ENCODE peak calls at places on chromosome 20, in four cellular contexts. X, T, Y and R are unnamed samples.

GRCh38 chr20:58086763-58087566 is 141.5 kb downstream of the ANKRD60 start:
- DNase-seq in Y (peak), X (peak), T (peak), R (peak)

GRCh38 chr20:54397292-54398155 is 77.9 kb upstream of the DOK5 start:
- DNase-seq in T (no peak), X (no peak), Y (no peak), R (no peak)

GRCh38 chr20:49878977-49879376 is 36.4 kb downstream of the SPATA2 start:
- DNase-seq in T (no peak), Y (no peak), X (no peak), R (no peak)

GRCh38 chr20:54170026-54170471 is 3.7 kb downstream of the CYP24A1 start:
- DNase-seq in Y (no peak), T (no peak), X (no peak), R (no peak)

GRCh38 chr20:5510446-5510845 is 193.7 kb upstream of the PROKR2 start:
- DNase-seq in Y (peak), X (no peak), T (peak), R (no peak)

GRCh38 chr20:58224097-58224496 is 4.4 kb downstream of the ANKRD60 start:
- DNase-seq in Y (no peak), T (no peak), X (no peak), R (no peak)

GRCh38 chr20:4601630-4602296 is 119.9 kb upstream of the PRND start:
- DNase-seq in X (no peak), T (no peak), Y (no peak), R (no peak)

GRCh38 chr20:561437-562231 is 18.0 kb upstream of the CSNK2A1 start:
- DNase-seq in X (peak), T (peak), Y (peak), R (peak)

GRCh38 chr20:11502051-11502450 is 415.6 kb upstream of the BTBD3 start:
- DNase-seq in Y (no peak), X (no peak), T (no peak), R (peak)

GRCh38 chr20:62117362-62117646 is 5.0 kb upstream of the LSM14B start:
- DNase-seq in T (no peak), Y (no peak), X (no peak), R (no peak)

GRCh38 chr20:51354769-51355319 is 187.7 kb downstream of the NFATC2 start:
- DNase-seq in Y (no peak), X (no peak), T (no peak), R (peak)

GRCh38 chr20:58583141-58583540 is 67.9 kb upstream of the APCDD1L start:
- DNase-seq in X (no peak), T (no peak), Y (no peak), R (peak)

GRCh38 chr20:19074828-19075516 is 137.5 kb upstream of the SLC24A3 start:
- DNase-seq in T (no peak), Y (no peak), X (no peak), R (no peak)

GRCh38 chr20:63376283-63377250 is 15.4 kb upstream of the CHRNA4 start:
- DNase-seq in T (no peak), Y (no peak), X (no peak), R (no peak)

GRCh38 chr20:38875170-38875993 is 50.8 kb upstream of the FAM83D start:
- DNase-seq in T (no peak), X (no peak), Y (no peak), R (no peak)

GRCh38 chr20:44014807-44015732 is 100.4 kb downstream of the TOX2 start:
- DNase-seq in X (no peak), Y (no peak), T (peak), R (no peak)

GRCh38 chr20:16472045-16472872 is 101.0 kb downstream of the KIF16B start:
- DNase-seq in T (no peak), Y (no peak), X (peak), R (peak)

GRCh38 chr20:4998160-4998651 is 3.1 kb downstream of the SLC23A2 start:
- DNase-seq in T (no peak), Y (no peak), X (peak), R (no peak)

GRCh38 chr20:37314617-37315292 is 25.3 kb downstream of the MANBAL start:
- DNase-seq in T (no peak), Y (no peak), X (no peak), R (peak)
- H4K91ac ChIP-seq in T (no peak), Y (no peak), X (peak), R (peak)

GRCh38 chr20:23244207-23244915 is 106.2 kb upstream of the NXT1 start:
- DNase-seq in T (no peak), Y (no peak), X (no peak), R (no peak)

GRCh38 chr20:23243791-23244190 is 106.8 kb upstream of the NXT1 start:
- DNase-seq in X (no peak), T (no peak), Y (no peak), R (no peak)

GRCh38 chr20:23245553-23246128 is 105.0 kb upstream of the NXT1 start:
- DNase-seq in X (no peak), T (peak), Y (no peak), R (peak)

GRCh38 chr20:23246682-23247664 is 103.6 kb upstream of the NXT1 start:
- DNase-seq in T (no peak), Y (no peak), X (no peak), R (no peak)

DNA sequence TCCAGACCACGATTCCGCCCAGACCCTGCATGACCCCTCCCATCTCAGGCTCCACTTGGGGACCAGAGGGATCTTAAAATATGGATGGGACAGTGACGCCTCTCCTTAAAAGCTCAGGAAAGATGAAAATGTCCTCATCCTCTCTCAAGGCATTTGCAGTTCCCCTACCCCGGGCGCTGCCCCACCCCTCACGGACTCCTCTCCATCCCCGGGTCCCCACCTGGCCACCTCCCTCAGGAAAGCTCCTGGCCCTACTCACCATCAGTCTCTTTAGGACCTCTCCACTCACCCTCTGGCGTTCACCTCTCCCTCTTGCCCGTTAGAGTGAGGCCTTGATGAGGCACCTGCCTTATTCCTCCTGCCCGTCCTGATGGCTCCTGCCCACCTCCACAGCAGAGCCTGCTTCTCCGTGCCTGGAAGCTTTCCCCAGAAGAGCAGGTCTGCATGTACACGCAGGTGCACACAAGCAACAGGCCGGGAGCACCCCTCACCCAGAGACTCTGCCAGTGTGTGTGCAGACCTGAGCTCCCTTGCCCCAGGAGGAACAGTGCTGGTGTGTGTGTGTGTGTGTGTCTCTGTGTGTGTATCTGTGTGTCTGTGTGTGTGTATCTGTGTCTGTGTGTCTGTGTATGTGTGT is 105.6 kb upstream of the NXT1 start:
- DNase-seq in T (no peak), X (no peak), Y (no peak), R (no peak)
- H4K91ac ChIP-seq in T (no peak), X (no peak), Y (no peak), R (no peak)

DNA sequence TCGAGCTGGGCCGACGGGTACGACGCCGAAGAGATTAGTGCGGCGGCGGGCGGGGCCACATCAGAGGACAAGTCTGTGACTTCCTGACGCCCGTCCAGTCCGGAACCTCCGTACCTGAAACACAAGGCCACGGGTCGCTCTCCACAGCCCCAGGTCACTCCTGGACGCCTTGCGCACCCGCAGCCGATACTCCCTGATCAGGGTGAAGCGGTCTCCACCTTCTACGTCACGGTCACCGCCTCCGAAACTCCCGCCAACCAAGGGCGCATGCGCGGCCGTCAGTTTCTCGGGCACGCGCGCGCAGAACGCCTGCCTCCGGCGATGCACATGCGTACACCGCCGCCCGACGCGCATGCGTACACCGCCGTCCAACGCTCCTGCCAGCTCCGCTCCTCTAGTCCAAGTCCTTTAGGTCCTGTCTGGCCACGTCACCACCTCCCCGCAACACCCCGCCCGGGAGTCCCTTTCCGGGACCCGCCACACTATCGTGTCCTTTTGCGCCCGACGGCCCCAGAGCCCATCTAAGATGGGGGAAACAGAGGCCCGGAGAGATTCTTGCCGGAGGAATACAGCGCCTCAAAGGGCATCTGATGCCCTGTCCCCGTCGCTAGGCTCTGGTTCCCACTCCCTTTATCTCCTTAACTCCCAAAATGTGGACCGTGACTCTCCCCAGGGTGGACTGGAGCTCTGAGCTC is at the start of gene DSN1:
- DNase-seq in X (peak), Y (peak), T (peak), R (peak)
- H4K91ac ChIP-seq in X (peak), Y (no peak), T (no peak), R (peak)

GRCh38 chr20:41507851-41508250 is 110.3 kb downstream of the CHD6 start:
- DNase-seq in X (no peak), T (no peak), Y (no peak), R (no peak)

GRCh38 chr20:41509316-41509715 is 108.9 kb downstream of the CHD6 start:
- DNase-seq in X (no peak), Y (no peak), T (no peak), R (no peak)

GRCh38 chr20:41505198-41505597 is 113.0 kb downstream of the CHD6 start:
- DNase-seq in X (no peak), T (no peak), Y (no peak), R (no peak)

GRCh38 chr20:41508335-41508734 is 109.8 kb downstream of the CHD6 start:
- DNase-seq in Y (no peak), X (no peak), T (no peak), R (no peak)

DNA sequence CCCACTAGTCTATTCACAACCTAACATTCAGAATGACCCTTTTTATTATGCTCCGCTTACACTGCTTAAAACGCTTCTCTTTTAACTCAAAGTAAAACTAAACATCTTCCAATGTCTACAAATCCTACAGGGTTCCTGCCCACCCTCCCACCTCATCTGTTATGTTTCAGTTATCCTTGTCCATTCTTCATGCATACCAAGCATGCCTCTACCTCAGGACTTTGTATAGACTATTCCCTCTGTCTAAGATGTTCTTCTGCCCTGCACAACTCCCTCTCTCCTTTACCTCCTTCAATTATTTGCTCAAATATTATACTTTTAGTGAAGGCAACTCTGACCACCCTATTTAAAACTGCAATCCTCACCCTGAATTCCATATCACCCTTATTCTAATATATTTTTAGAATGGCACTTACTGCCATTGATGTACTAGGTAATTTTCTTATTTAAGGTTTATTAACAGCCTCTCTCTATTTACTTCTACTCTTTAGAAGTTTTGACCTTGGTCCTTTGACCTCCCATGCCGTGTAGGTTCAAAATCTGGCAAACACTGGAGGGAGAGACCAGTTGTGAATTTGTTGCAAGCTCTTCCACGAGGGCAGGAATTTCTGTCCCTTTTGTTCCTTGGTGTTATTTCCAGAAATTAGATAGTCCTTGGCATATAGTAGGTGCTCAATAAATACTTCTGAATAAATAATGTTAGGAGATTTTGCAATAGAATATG is 111.8 kb downstream of the CHD6 start:
- DNase-seq in T (no peak), X (no peak), Y (no peak), R (no peak)
- H4K91ac ChIP-seq in T (no peak), X (no peak), Y (no peak), R (no peak)

GRCh38 chr20:32519367-32519730 is 65.8 kb downstream of the NOL4L start:
- DNase-seq in T (no peak), Y (no peak), X (no peak), R (no peak)

GRCh38 chr20:32516985-32517873 is 67.9 kb downstream of the NOL4L start:
- DNase-seq in T (no peak), X (no peak), Y (no peak), R (peak)

GRCh38 chr20:32518593-32519366 is 66.4 kb downstream of the NOL4L start:
- DNase-seq in T (no peak), X (no peak), Y (no peak), R (no peak)

GRCh38 chr20:32516583-32516982 is 68.5 kb downstream of the NOL4L start:
- DNase-seq in X (no peak), T (no peak), Y (no peak), R (no peak)

DNA sequence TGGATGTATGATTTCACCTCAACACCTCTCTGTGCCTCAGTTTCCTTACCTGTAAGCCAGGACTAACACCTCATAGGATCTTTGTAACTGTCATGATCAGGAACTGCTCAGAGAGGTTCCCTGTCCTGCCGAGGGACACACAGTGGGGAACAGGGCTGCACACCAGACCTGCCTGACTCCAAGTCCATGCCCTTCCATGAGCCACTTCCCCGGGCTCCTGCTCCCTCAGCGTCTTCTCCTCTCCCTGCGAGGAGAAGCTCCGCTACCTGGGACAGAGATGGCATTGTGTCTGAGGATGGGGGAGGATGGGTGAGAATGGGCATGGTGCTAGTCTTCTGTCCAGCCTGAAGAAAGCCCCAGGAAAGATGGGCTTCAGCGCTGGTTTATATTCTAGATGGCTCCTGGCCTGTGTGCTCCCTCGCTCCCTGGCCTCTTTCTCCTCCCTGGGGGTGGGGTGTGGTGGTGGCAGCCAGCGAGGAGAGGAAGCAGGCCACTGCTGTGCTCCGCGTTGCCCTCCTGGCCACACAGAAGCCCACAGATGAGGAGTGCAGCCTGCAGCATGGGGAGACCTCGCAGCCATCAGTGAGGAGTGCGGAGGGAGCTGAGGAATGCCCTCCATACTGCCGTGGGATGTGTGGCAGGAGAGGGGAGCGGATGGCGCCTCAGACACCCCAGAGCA is 67.1 kb downstream of the NOL4L start:
- DNase-seq in T (no peak), Y (no peak), X (no peak), R (no peak)
- H4K91ac ChIP-seq in T (no peak), Y (peak), X (peak), R (no peak)

GRCh38 chr20:10297223-10297622 is 78.6 kb downstream of the SNAP25 start:
- DNase-seq in X (no peak), Y (no peak), T (no peak), R (no peak)

GRCh38 chr20:10297684-10298240 is 79.1 kb downstream of the SNAP25 start:
- DNase-seq in T (no peak), Y (no peak), X (no peak), R (peak)

GRCh38 chr20:10304474-10305046 is 85.9 kb downstream of the SNAP25 start:
- DNase-seq in T (no peak), Y (no peak), X (no peak), R (no peak)

GRCh38 chr20:10303852-10304251 is 85.2 kb downstream of the SNAP25 start:
- DNase-seq in T (no peak), Y (no peak), X (no peak), R (no peak)

DNA sequence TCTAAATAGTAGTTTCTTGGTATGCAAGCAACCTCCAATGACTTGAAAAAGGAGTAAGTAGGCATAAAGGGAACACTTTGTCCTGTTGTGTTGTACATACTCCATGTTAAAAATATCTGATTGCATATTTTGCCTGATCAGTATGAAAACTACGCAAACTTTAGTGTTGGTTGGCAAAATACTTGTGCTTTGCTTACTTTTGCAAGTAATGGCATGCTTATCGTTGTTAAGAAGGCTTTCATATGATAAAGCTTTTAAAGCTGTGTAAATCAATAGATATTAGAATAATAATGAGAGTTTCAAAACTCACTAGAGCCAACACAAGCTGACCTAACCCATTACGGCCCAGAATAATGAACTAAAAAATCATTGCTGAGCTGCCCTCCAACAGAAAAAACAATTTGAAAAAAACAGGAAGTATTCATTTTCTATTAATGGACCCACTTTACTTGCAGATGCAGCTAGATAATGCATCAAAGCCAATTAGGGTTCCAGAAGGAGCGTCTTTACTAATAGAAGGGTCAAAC is 82.0 kb downstream of the SNAP25 start:
- DNase-seq in Y (no peak), T (no peak), X (no peak), R (no peak)
- H4K91ac ChIP-seq in Y (no peak), T (no peak), X (no peak), R (no peak)

GRCh38 chr20:45336530-45337366 is 11.5 kb downstream of the SDC4 start:
- DNase-seq in Y (no peak), X (peak), T (no peak), R (peak)
- H4K91ac ChIP-seq in Y (no peak), X (peak), T (no peak), R (peak)

DNA sequence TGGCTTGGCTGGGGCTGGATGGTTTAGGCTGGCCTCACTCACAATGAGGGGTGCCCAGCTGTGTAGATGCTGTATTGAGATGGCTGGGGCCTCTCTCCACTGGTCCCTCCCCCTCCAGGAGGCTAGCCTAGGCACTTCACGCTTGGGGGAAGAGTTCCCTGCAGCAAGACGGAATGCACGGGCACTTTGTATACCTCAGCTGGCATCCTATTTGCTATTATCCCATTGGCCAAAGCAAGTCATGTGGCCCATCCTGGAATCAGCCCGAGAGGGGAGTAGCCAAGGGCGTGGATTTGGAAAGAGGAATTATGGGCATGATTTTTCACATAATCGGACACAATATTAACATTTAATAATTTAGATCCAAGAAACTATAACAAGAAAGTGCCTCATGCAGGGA is 64.3 kb downstream of the ISM1 start:
- DNase-seq in Y (no peak), T (no peak), X (no peak), R (no peak)
- H4K91ac ChIP-seq in Y (no peak), T (no peak), X (no peak), R (no peak)